ENCODE peak calls at places on chromosomes 16 and 17, in ten cellular contexts. One of them, this sample, is unnamed.

GRCh38 chr17:33204156-33204555 is 88.9 kb downstream of the ASIC2 start:
- DNase-seq in AG09309: no peak
- DNase-seq in GM12864: no peak
- DNase-seq in heart left ventricle: no peak
- DNase-seq in AG04450: no peak
- DNase-seq in endodermal cell: peak
- DNase-seq in choroid plexus epithelial cell: no peak
- DNase-seq in mammary epithelial cell: no peak
- DNase-seq in tibial nerve: no peak
- DNase-seq in tibial artery: no peak
- DNase-seq in this sample: no peak

GRCh38 chr16:57653936-57654335 is 14.2 kb upstream of the ADGRG3 start:
- DNase-seq in AG09309: no peak
- DNase-seq in GM12864: no peak
- DNase-seq in heart left ventricle: no peak
- DNase-seq in AG04450: no peak
- DNase-seq in endodermal cell: no peak
- DNase-seq in choroid plexus epithelial cell: peak
- DNase-seq in mammary epithelial cell: peak
- DNase-seq in tibial nerve: no peak
- DNase-seq in tibial artery: no peak
- DNase-seq in this sample: no peak

GRCh38 chr17:27310548-27311110 is 16.7 kb downstream of the WSB1 start:
- DNase-seq in AG09309: no peak
- DNase-seq in GM12864: no peak
- DNase-seq in heart left ventricle: no peak
- DNase-seq in AG04450: no peak
- DNase-seq in endodermal cell: no peak
- DNase-seq in choroid plexus epithelial cell: no peak
- DNase-seq in mammary epithelial cell: no peak
- DNase-seq in tibial nerve: no peak
- DNase-seq in tibial artery: no peak
- DNase-seq in this sample: no peak

GRCh38 chr16:14050297-14051027 is 20.7 kb upstream of the MRTFB start:
- DNase-seq in AG09309: no peak
- DNase-seq in GM12864: no peak
- DNase-seq in heart left ventricle: no peak
- DNase-seq in AG04450: no peak
- DNase-seq in endodermal cell: peak
- DNase-seq in choroid plexus epithelial cell: peak
- DNase-seq in mammary epithelial cell: peak
- DNase-seq in tibial nerve: no peak
- DNase-seq in tibial artery: no peak
- DNase-seq in this sample: no peak

GRCh38 chr17:38702900-38703741 is 2.0 kb upstream of the MLLT6 start:
- DNase-seq in AG09309: no peak
- DNase-seq in GM12864: no peak
- DNase-seq in heart left ventricle: no peak
- DNase-seq in AG04450: no peak
- DNase-seq in endodermal cell: no peak
- DNase-seq in choroid plexus epithelial cell: no peak
- DNase-seq in mammary epithelial cell: no peak
- DNase-seq in tibial nerve: no peak
- DNase-seq in tibial artery: no peak
- DNase-seq in this sample: no peak

GRCh38 chr16:71794018-71794417 is 14.6 kb downstream of the AP1G1 start:
- DNase-seq in AG09309: no peak
- DNase-seq in GM12864: no peak
- DNase-seq in heart left ventricle: no peak
- DNase-seq in AG04450: no peak
- DNase-seq in endodermal cell: no peak
- DNase-seq in choroid plexus epithelial cell: no peak
- DNase-seq in mammary epithelial cell: no peak
- DNase-seq in tibial nerve: no peak
- DNase-seq in tibial artery: no peak
- DNase-seq in this sample: no peak

GRCh38 chr17:81851423-81851822 is 8.9 kb downstream of the P4HB start:
- DNase-seq in AG09309: no peak
- DNase-seq in GM12864: no peak
- DNase-seq in heart left ventricle: no peak
- DNase-seq in AG04450: no peak
- DNase-seq in endodermal cell: no peak
- DNase-seq in choroid plexus epithelial cell: no peak
- DNase-seq in mammary epithelial cell: no peak
- DNase-seq in tibial nerve: no peak
- DNase-seq in tibial artery: no peak
- DNase-seq in this sample: no peak

GRCh38 chr17:12395733-12396354 is 269.8 kb upstream of the MYOCD start:
- DNase-seq in AG09309: no peak
- DNase-seq in GM12864: peak
- DNase-seq in heart left ventricle: no peak
- DNase-seq in AG04450: no peak
- DNase-seq in endodermal cell: peak
- DNase-seq in choroid plexus epithelial cell: peak
- DNase-seq in mammary epithelial cell: no peak
- DNase-seq in tibial nerve: no peak
- DNase-seq in tibial artery: no peak
- DNase-seq in this sample: peak

GRCh38 chr17:62715882-62716390 is 88.5 kb downstream of the MRC2 start:
- DNase-seq in AG09309: no peak
- DNase-seq in GM12864: no peak
- DNase-seq in heart left ventricle: no peak
- DNase-seq in AG04450: no peak
- DNase-seq in endodermal cell: peak
- DNase-seq in choroid plexus epithelial cell: no peak
- DNase-seq in mammary epithelial cell: no peak
- DNase-seq in tibial nerve: no peak
- DNase-seq in tibial artery: no peak
- DNase-seq in this sample: no peak

GRCh38 chr17:81063488-81064093 is 28.6 kb downstream of the BAIAP2 start:
- DNase-seq in AG09309: no peak
- DNase-seq in GM12864: no peak
- DNase-seq in heart left ventricle: no peak
- DNase-seq in AG04450: no peak
- DNase-seq in endodermal cell: no peak
- DNase-seq in choroid plexus epithelial cell: no peak
- DNase-seq in mammary epithelial cell: no peak
- DNase-seq in tibial nerve: no peak
- DNase-seq in tibial artery: no peak
- DNase-seq in this sample: no peak

GRCh38 chr16:684961-685696 is 995 bp upstream of the JMJD8 start:
- DNase-seq in AG09309: no peak
- DNase-seq in GM12864: no peak
- DNase-seq in heart left ventricle: no peak
- DNase-seq in AG04450: no peak
- DNase-seq in endodermal cell: no peak
- DNase-seq in choroid plexus epithelial cell: no peak
- DNase-seq in mammary epithelial cell: no peak
- DNase-seq in tibial nerve: no peak
- DNase-seq in tibial artery: no peak
- DNase-seq in this sample: no peak

GRCh38 chr16:684067-684794 is at the start of gene JMJD8:
- DNase-seq in AG09309: peak
- DNase-seq in GM12864: peak
- DNase-seq in heart left ventricle: peak
- DNase-seq in AG04450: peak
- DNase-seq in endodermal cell: peak
- DNase-seq in choroid plexus epithelial cell: peak
- DNase-seq in mammary epithelial cell: peak
- DNase-seq in tibial nerve: peak
- DNase-seq in tibial artery: peak
- DNase-seq in this sample: peak

GRCh38 chr16:682493-683395 is 1.4 kb downstream of the JMJD8 start:
- DNase-seq in AG09309: no peak
- DNase-seq in GM12864: no peak
- DNase-seq in heart left ventricle: no peak
- DNase-seq in AG04450: no peak
- DNase-seq in endodermal cell: no peak
- DNase-seq in choroid plexus epithelial cell: no peak
- DNase-seq in mammary epithelial cell: no peak
- DNase-seq in tibial nerve: no peak
- DNase-seq in tibial artery: no peak
- DNase-seq in this sample: no peak

GRCh38 chr16:681746-682427 is 1.7 kb downstream of the STUB1 start:
- DNase-seq in AG09309: no peak
- DNase-seq in GM12864: no peak
- DNase-seq in heart left ventricle: no peak
- DNase-seq in AG04450: no peak
- DNase-seq in endodermal cell: no peak
- DNase-seq in choroid plexus epithelial cell: peak
- DNase-seq in mammary epithelial cell: no peak
- DNase-seq in tibial nerve: no peak
- DNase-seq in tibial artery: no peak
- DNase-seq in this sample: peak

DNA sequence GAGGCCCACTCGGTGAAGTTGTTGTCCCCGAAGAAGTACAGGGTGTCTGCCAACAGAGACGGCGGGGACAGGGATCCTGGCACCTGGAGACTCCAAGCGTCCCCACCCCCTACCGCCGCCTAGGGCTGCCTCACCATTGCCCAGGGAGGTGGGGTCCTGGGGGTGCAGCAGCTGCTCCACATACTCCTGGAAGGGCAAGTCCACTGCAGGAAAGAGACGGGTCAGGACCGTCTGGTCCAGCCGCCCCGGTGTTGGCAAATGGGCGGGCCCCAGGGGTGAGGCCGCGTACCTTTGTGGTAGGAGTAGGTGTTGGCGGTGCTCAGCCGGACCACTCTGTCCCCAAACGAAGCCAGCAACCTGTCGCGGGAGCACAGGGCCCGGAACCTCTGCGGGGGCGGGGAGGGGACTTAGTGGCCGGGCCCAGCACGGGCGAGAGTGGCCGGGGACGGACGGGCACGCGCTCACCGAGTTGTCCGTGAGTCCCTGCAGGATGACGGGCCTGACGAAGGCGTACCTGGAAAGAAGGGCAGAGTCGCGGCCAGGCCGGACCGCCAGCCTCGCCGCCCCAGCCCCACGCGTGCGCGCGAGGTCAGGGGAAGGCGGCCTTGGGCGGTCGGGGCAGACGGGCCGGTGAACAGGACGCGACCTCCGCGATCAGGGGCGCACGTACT is 603 bp downstream of the JMJD8 start:
- DNase-seq in AG09309: no peak
- DNase-seq in GM12864: no peak
- DNase-seq in heart left ventricle: no peak
- DNase-seq in AG04450: no peak
- DNase-seq in endodermal cell: peak
- DNase-seq in choroid plexus epithelial cell: no peak
- DNase-seq in mammary epithelial cell: peak
- DNase-seq in tibial nerve: no peak
- DNase-seq in tibial artery: no peak
- DNase-seq in this sample: no peak
- H3K4me3 ChIP-seq in AG09309: peak
- H3K4me3 ChIP-seq in GM12864: peak
- H3K4me3 ChIP-seq in heart left ventricle: peak
- H3K4me3 ChIP-seq in AG04450: peak
- H3K4me3 ChIP-seq in endodermal cell: peak
- H3K4me3 ChIP-seq in choroid plexus epithelial cell: peak
- H3K4me3 ChIP-seq in mammary epithelial cell: peak
- H3K4me3 ChIP-seq in tibial nerve: peak
- H3K4me3 ChIP-seq in tibial artery: peak
- H3K4me3 ChIP-seq in this sample: peak

GRCh38 chr17:48595107-48595999 is 1.8 kb upstream of the HOXB5 start:
- DNase-seq in AG09309: no peak
- DNase-seq in GM12864: no peak
- DNase-seq in heart left ventricle: no peak
- DNase-seq in AG04450: no peak
- DNase-seq in endodermal cell: peak
- DNase-seq in choroid plexus epithelial cell: no peak
- DNase-seq in mammary epithelial cell: no peak
- DNase-seq in tibial nerve: no peak
- DNase-seq in tibial artery: no peak
- DNase-seq in this sample: no peak
- H3K4me3 ChIP-seq in AG09309: no peak
- H3K4me3 ChIP-seq in GM12864: no peak
- H3K4me3 ChIP-seq in heart left ventricle: no peak
- H3K4me3 ChIP-seq in AG04450: peak
- H3K4me3 ChIP-seq in endodermal cell: no peak
- H3K4me3 ChIP-seq in choroid plexus epithelial cell: no peak
- H3K4me3 ChIP-seq in mammary epithelial cell: no peak
- H3K4me3 ChIP-seq in tibial nerve: no peak
- H3K4me3 ChIP-seq in tibial artery: no peak
- H3K4me3 ChIP-seq in this sample: no peak

DNA sequence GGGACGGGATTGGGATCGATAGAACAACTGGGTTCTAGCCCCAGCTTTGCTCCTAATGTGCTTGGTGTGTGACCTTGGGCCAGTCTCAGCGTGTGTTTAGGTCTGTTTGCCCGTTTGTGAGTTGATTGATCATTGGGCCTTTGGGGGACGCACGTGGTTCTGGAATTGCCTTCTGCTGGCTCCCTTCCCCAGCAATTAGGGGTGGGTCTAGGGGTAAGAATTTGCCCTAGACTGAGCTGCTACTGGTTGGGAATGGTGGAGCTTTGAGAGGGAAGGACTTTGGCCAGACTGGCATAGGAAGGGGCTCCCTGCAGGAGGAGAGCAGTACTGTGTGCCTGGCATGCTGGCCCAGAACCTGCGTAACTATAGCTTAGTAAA is 1.5 kb downstream of the SPNS2 start:
- DNase-seq in AG09309: no peak
- DNase-seq in GM12864: no peak
- DNase-seq in heart left ventricle: no peak
- DNase-seq in AG04450: no peak
- DNase-seq in endodermal cell: no peak
- DNase-seq in choroid plexus epithelial cell: no peak
- DNase-seq in mammary epithelial cell: no peak
- DNase-seq in tibial nerve: no peak
- DNase-seq in tibial artery: no peak
- DNase-seq in this sample: no peak
- H3K4me3 ChIP-seq in AG09309: no peak
- H3K4me3 ChIP-seq in GM12864: no peak
- H3K4me3 ChIP-seq in heart left ventricle: peak
- H3K4me3 ChIP-seq in AG04450: no peak
- H3K4me3 ChIP-seq in endodermal cell: no peak
- H3K4me3 ChIP-seq in choroid plexus epithelial cell: no peak
- H3K4me3 ChIP-seq in mammary epithelial cell: no peak
- H3K4me3 ChIP-seq in tibial nerve: no peak
- H3K4me3 ChIP-seq in tibial artery: peak
- H3K4me3 ChIP-seq in this sample: no peak

DNA sequence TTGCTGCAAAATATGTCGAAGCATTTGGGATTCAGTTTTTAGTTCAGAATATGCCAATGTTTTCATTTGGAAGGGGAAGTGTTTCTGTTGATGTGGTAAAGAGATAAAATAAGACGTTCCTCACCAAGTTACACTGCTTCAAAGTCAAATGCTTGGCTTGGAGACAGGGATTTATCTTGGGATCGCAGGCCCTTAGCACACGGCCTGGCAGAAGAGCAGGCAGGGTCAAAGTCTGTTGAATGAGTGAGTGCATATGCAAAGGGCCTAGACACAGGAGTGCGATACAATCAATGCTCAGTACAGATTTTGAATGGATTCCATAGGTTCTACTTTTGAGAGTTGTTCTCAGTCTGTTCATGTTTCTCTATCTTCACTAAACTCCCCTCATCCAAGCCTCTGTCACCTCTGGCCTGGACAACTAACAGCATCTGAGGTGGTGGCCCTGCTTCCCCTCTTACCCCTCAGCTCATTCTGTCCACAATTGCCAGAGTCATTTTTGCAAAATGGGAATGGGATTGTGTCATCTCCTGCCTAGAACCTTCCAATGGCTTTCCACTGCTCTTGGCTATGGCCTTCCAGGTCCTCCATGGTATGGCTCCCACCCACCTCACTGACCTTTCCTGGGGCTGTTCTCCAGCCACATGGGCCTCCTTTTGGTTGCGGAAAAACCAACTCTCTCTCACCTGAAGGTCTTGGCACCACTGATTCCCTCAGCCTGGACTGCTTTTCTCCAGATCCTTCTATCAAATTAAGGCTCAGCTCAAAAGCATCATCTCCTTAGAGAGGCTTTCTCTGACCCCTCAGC is 3.2 kb downstream of the DEXI start:
- DNase-seq in AG09309: no peak
- DNase-seq in GM12864: no peak
- DNase-seq in heart left ventricle: no peak
- DNase-seq in AG04450: no peak
- DNase-seq in endodermal cell: no peak
- DNase-seq in choroid plexus epithelial cell: no peak
- DNase-seq in mammary epithelial cell: no peak
- DNase-seq in tibial nerve: no peak
- DNase-seq in tibial artery: no peak
- DNase-seq in this sample: no peak
- H3K4me3 ChIP-seq in AG09309: no peak
- H3K4me3 ChIP-seq in GM12864: no peak
- H3K4me3 ChIP-seq in heart left ventricle: peak
- H3K4me3 ChIP-seq in AG04450: peak
- H3K4me3 ChIP-seq in endodermal cell: peak
- H3K4me3 ChIP-seq in choroid plexus epithelial cell: no peak
- H3K4me3 ChIP-seq in mammary epithelial cell: no peak
- H3K4me3 ChIP-seq in tibial nerve: no peak
- H3K4me3 ChIP-seq in tibial artery: peak
- H3K4me3 ChIP-seq in this sample: peak

This sample was measured in fibroblast of mammary gland.